ENCODE peak calls at places on chromosome 7, in four cellular contexts. I is H1, A is choroid plexus epithelial cell, C is ovary. P is an unnamed sample.

GRCh38 chr7:23107781-23108180 is 2.2 kb downstream of the KLHL7 start:
- DNase-seq in I (no peak), A (no peak), C (no peak), P (no peak)

GRCh38 chr7:75875113-75876080 is 3.4 kb upstream of the RHBDD2 start:
- DNase-seq in I (no peak), A (no peak), C (no peak), P (peak)

GRCh38 chr7:157651366-157652160 is 314.8 kb downstream of the DNAJB6 start:
- DNase-seq in I (no peak), A (no peak), C (no peak), P (no peak)

GRCh38 chr7:2072042-2072441 is 160.7 kb downstream of the MAD1L1 start:
- DNase-seq in I (no peak), A (no peak), C (no peak), P (no peak)

GRCh38 chr7:101125989-101126650 is 784 bp upstream of the SERPINE1 start:
- DNase-seq in I (no peak), A (peak), C (peak), P (peak)

GRCh38 chr7:28708033-28708451 is 250.1 kb downstream of the TRIL start:
- DNase-seq in I (no peak), A (no peak), C (no peak), P (no peak)

GRCh38 chr7:75639071-75639892 is 99.5 kb downstream of the HIP1 start:
- DNase-seq in I (peak), A (peak), C (peak), P (peak)

GRCh38 chr7:865921-866320 is 10.4 kb upstream of the GET4 start:
- DNase-seq in I (no peak), A (no peak), C (no peak), P (no peak)

GRCh38 chr7:159119026-159119741 is 25.5 kb downstream of the VIPR2 start:
- DNase-seq in I (no peak), A (no peak), C (no peak), P (no peak)

GRCh38 chr7:137895301-137896201 is 48.8 kb upstream of the DGKI start:
- DNase-seq in I (no peak), A (no peak), C (no peak), P (no peak)

GRCh38 chr7:97971120-97971989 is 18.6 kb downstream of the OCM2 start:
- DNase-seq in I (no peak), A (peak), C (no peak), P (peak)

GRCh38 chr7:127392566-127393369 is at the start of gene ZNF800:
- DNase-seq in I (peak), A (peak), C (peak), P (peak)

GRCh38 chr7:157682946-157683239 is 346.1 kb downstream of the DNAJB6 start:
- DNase-seq in I (peak), A (no peak), C (no peak), P (no peak)

GRCh38 chr7:93949468-93949867 is 27.9 kb downstream of the GNG11 start:
- DNase-seq in I (no peak), A (peak), C (no peak), P (peak)

GRCh38 chr7:20562461-20562860 is 53.0 kb upstream of the ABCB5 start:
- DNase-seq in I (no peak), A (no peak), C (no peak), P (peak)

GRCh38 chr7:132225216-132226030 is 350.8 kb downstream of the PLXNA4 start:
- DNase-seq in I (no peak), A (no peak), C (no peak), P (no peak)

GRCh38 chr7:158017226-158018060 is 570.2 kb downstream of the PTPRN2 start:
- DNase-seq in I (no peak), A (no peak), C (no peak), P (no peak)

GRCh38 chr7:473211-473734 is 46.4 kb downstream of the PDGFA start:
- DNase-seq in I (peak), A (no peak), C (no peak), P (no peak)

GRCh38 chr7:19122018-19122588 is 4.7 kb upstream of the TWIST1 start:
- DNase-seq in I (no peak), A (peak), C (no peak), P (peak)

GRCh38 chr7:2019693-2020511 is 212.8 kb downstream of the MAD1L1 start:
- DNase-seq in I (no peak), A (peak), C (no peak), P (peak)

GRCh38 chr7:39746162-39746782 is 122.9 kb downstream of the RALA start:
- DNase-seq in I (peak), A (peak), C (peak), P (peak)

GRCh38 chr7:39744620-39745019 is 121.2 kb downstream of the RALA start:
- DNase-seq in I (no peak), A (no peak), C (no peak), P (no peak)

GRCh38 chr7:39745320-39745719 is 121.9 kb downstream of the RALA start:
- DNase-seq in I (no peak), A (no peak), C (no peak), P (no peak)

GRCh38 chr7:39741942-39742623 is 118.7 kb downstream of the RALA start:
- DNase-seq in I (peak), A (peak), C (no peak), P (peak)
- TF ChIP-seq CTCF in I (peak), A (peak), C (no peak), P (peak)

GRCh38 chr7:95999481-95999880 is 227.1 kb downstream of the DYNC1I1 start:
- DNase-seq in I (no peak), A (no peak), C (no peak), P (no peak)

GRCh38 chr7:96009162-96009561 is 236.8 kb downstream of the DYNC1I1 start:
- DNase-seq in I (no peak), A (no peak), C (no peak), P (no peak)

GRCh38 chr7:96004598-96004997 is 232.2 kb downstream of the DYNC1I1 start:
- DNase-seq in I (no peak), A (no peak), C (no peak), P (no peak)
- TF ChIP-seq CTCF in I (no peak), A (no peak), C (no peak), P (no peak)

DNA sequence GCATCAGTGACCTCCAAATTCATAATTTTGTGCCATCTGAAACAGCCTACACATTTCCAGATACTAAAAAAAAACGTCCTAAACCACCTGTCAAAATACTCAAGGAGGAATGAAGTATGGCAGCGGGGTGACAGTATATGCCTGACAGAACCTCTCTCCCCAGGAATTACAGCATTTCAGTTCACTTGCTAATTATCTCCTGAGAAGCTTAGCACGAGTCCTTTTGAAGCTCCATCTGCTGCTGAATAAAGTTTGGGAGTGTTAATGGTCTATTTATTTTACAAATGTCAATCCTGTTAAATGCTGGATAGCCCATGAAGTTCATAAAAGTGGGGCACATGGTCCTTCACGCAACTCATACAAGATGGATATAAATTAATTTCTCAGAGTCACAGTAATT is 29.4 kb upstream of the ANLN start:
- DNase-seq in I (no peak), A (no peak), C (no peak), P (no peak)
- TF ChIP-seq CTCF in I (no peak), A (no peak), C (no peak), P (no peak)

GRCh38 chr7:105665684-105666083 is 84.4 kb upstream of the EFCAB10 start:
- DNase-seq in I (no peak), A (no peak), C (no peak), P (no peak)
- TF ChIP-seq CTCF in I (no peak), A (no peak), C (no peak), P (no peak)

DNA sequence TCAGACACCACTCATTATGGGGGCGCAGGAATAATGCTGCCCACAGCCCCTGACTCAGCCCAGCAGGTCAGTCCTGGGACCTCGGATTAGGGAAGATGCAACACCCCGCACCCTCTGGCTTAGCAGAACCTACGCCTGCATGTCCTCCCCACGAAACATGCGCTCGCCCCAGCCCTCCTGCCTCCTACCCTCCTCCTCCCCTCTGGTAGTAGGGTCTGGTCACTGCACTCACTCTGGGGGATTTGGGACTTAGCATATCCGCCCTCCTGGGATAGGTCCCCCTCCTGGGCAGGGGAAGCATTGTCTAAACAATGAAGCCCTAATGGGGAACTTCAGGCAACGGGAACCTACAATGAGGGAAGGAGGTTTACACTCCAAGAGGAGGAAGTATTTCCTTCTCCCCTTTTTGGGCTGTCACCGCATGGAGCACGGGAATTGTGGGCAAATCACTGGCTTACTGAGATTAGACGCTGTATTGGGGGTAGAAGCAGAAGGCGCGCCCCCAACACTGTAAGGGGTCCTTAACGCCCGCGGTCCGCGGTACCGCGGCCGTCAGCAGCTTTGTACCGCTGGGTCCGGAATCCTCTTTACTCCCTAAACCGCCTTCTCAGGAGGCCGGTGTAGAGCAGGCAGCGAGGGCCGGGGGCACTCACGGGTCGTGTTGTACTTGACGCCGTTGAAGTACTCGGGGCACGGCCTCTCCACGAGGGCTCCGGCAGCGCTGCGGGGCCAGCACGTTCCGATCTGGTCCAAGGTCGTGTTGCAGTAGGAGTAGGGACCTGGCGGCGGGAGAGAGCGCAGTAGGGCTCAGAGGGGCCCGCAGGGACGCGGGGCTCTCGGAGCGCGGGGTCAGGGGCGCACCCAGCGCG is 760 bp downstream of the CRHR2 start:
- DNase-seq in I (peak), A (no peak), C (peak), P (no peak)
- TF ChIP-seq CTCF in I (peak), A (no peak), C (no peak), P (no peak)

GRCh38 chr7:31487071-31487470 is 26.8 kb upstream of the ITPRID1 start:
- DNase-seq in I (no peak), A (no peak), C (no peak), P (no peak)

GRCh38 chr7:31492086-31492485 is 21.8 kb upstream of the ITPRID1 start:
- DNase-seq in I (no peak), A (no peak), C (no peak), P (no peak)

GRCh38 chr7:31493714-31494181 is 20.1 kb upstream of the ITPRID1 start:
- DNase-seq in I (no peak), A (no peak), C (no peak), P (peak)

GRCh38 chr7:31487476-31487875 is 26.4 kb upstream of the ITPRID1 start:
- DNase-seq in I (no peak), A (no peak), C (no peak), P (peak)

DNA sequence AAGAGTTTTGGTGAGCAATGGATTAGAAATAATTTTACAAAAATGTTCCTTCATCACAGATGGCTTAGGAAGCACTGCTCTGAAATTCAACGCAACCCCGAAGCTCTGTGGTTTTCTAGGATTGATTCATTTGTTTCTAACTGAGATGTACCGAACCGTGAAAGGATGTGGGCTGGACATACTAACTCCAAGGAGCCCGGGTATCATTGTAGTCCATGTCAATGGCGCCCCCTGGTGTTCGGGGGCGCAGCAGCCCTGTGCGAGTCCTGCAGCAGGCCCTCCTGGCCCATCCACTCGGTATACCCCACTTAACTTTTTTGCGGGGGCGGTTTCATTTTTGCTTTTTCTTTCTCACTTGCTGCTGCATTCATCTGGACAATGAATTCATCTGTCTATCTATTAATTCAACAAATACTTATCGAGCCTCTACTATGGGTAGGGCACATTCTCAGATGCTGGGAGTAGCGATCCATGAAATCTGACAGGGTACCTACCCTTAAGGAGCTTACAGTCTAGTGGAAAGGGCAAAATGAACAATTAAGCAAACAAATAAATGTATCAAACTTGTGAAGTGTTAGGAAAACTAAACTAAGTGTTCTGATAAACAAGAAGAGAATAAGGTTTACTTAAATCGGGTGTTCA is 25.2 kb upstream of the ITPRID1 start:
- DNase-seq in I (peak), A (peak), C (no peak), P (peak)
- TF ChIP-seq CTCF in I (peak), A (peak), C (no peak), P (peak)

DNA sequence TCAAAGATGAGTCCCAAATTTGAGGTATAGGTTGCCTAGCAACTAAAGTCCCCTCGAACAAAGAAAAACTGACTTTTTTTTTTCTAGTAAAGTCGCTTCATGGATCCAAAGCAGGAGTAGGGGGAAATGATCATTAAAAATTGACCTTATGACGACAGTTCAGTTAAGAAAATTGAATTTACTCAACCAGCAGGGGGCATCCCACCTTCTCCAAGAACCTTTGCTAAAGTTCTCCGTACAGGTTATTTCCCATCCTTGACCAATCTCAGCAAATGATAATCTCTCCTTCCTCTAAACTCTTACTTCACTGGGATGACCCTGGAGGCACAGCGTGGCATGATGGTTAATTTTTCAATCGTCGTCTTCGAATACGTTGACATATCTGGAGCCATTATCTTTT is 228.3 kb downstream of the CALN1 start:
- DNase-seq in I (no peak), A (no peak), C (no peak), P (no peak)
- TF ChIP-seq CTCF in I (no peak), A (no peak), C (no peak), P (no peak)

GRCh38 chr7:129385116-129385515 is 49.1 kb upstream of the STRIP2 start:
- DNase-seq in I (no peak), A (peak), C (no peak), P (no peak)
- TF ChIP-seq CTCF in I (no peak), A (no peak), C (no peak), P (no peak)

GRCh38 chr7:81260152-81260551 is 341.3 kb upstream of the SEMA3C start:
- DNase-seq in I (no peak), A (peak), C (no peak), P (no peak)

GRCh38 chr7:81256991-81257390 is 338.1 kb upstream of the SEMA3C start:
- DNase-seq in I (no peak), A (peak), C (no peak), P (no peak)
- TF ChIP-seq CTCF in I (no peak), A (peak), C (no peak), P (no peak)

P was measured in epithelial cell of esophagus.